ENCODE peak calls at places on chromosomes 5 and 9, in five cellular contexts. L, A, S, F and W are unnamed samples.

GRCh38 chr5:11268894-11269293 is 507.9 kb upstream of the DAP start:
- DNase-seq in L (no peak), A (no peak), S (no peak), F (no peak), W (no peak)

GRCh38 chr5:45109062-45109461 is 300.3 kb downstream of the MRPS30 start:
- DNase-seq in L (no peak), A (no peak), S (no peak), F (no peak), W (no peak)

GRCh38 chr5:87924451-87924850 is 344.2 kb downstream of the TMEM161B start:
- DNase-seq in L (no peak), A (no peak), S (no peak), F (no peak), W (no peak)

GRCh38 chr9:107638922-107639321 is 149.4 kb upstream of the KLF4 start:
- DNase-seq in L (no peak), A (peak; percentile 77), S (no peak), F (no peak), W (peak; percentile 89)

GRCh38 chr5:148561712-148562365 is 92.5 kb downstream of the HTR4 start:
- DNase-seq in L (peak; percentile 24), A (no peak), S (no peak), F (no peak), W (no peak)

GRCh38 chr5:74801941-74802340 is 34.9 kb downstream of the NSA2 start:
- DNase-seq in L (no peak), A (peak; percentile 33), S (no peak), F (no peak), W (no peak)

GRCh38 chr9:87711857-87712800 is 13.8 kb upstream of the CTSL start:
- DNase-seq in L (no peak), A (peak; percentile 81), S (peak; percentile 98), F (no peak), W (peak; percentile 87)

GRCh38 chr9:81693639-81694378 is 4.5 kb upstream of the TLE1 start:
- DNase-seq in L (no peak), A (no peak), S (no peak), F (no peak), W (peak; percentile 8)

GRCh38 chr5:154117050-154117449 is 73.5 kb upstream of the GALNT10 start:
- DNase-seq in L (no peak), A (no peak), S (no peak), F (no peak), W (no peak)

GRCh38 chr9:130299785-130300615 is 34.4 kb downstream of the HMCN2 start:
- DNase-seq in L (no peak), A (no peak), S (no peak), F (no peak), W (no peak)

GRCh38 chr5:69368458-69369368 is 607 bp downstream of the AK6 start:
- DNase-seq in L (peak; percentile 11), A (peak; percentile 54), S (peak; percentile 29), F (no peak), W (peak; percentile 69)

GRCh38 chr9:91200692-91201336 is 160.9 kb downstream of the AUH start:
- DNase-seq in L (no peak), A (no peak), S (no peak), F (no peak), W (no peak)

GRCh38 chr5:132419517-132420468 is 50.3 kb downstream of the SLC22A5 start:
- DNase-seq in L (peak; percentile 66), A (peak; percentile 72), S (peak; percentile 62), F (peak; percentile 84), W (peak; percentile 84)

GRCh38 chr5:57828221-57828620 is 345.6 kb upstream of the ACTBL2 start:
- DNase-seq in L (no peak), A (no peak), S (no peak), F (no peak), W (no peak)

GRCh38 chr5:11903614-11904269 is 504 bp downstream of the CTNND2 start:
- DNase-seq in L (peak; percentile 69), A (no peak), S (peak; percentile 61), F (peak; percentile 65), W (peak; percentile 14)

GRCh38 chr9:33799928-33800689 is 4.7 kb downstream of the PRSS3 start:
- DNase-seq in L (no peak), A (no peak), S (no peak), F (no peak), W (no peak)

GRCh38 chr5:117732264-117732663 is 1157.6 kb upstream of the SEMA6A start:
- DNase-seq in L (no peak), A (no peak), S (no peak), F (no peak), W (no peak)

GRCh38 chr5:147522435-147522834 is 12.6 kb upstream of the DPYSL3 start:
- DNase-seq in L (no peak), A (peak; percentile 83), S (no peak), F (no peak), W (no peak)

GRCh38 chr5:116942622-116943021 is 368.0 kb upstream of the SEMA6A start:
- DNase-seq in L (no peak), A (no peak), S (peak; percentile 4), F (no peak), W (peak; percentile 69)

GRCh38 chr9:121886759-121887485 is 206.2 kb downstream of the TTLL11 start:
- DNase-seq in L (no peak), A (no peak), S (no peak), F (no peak), W (no peak)

GRCh38 chr9:100534401-100534800 is 43.5 kb upstream of the CAVIN4 start:
- DNase-seq in L (no peak), A (no peak), S (no peak), F (no peak), W (no peak)

GRCh38 chr9:112997236-112997941 is 14.6 kb downstream of the ZNF883 start:
- DNase-seq in L (no peak), A (no peak), S (no peak), F (no peak), W (no peak)

GRCh38 chr9:20276762-20277161 is 345.5 kb downstream of the MLLT3 start:
- DNase-seq in L (no peak), A (no peak), S (no peak), F (no peak), W (no peak)

GRCh38 chr5:122126177-122126701 is 3.1 kb upstream of the ZNF474 start:
- DNase-seq in L (no peak), A (peak; percentile 83), S (no peak), F (no peak), W (peak; percentile 63)

GRCh38 chr9:137982132-137982666 is 104.6 kb downstream of the CACNA1B start:
- DNase-seq in L (no peak), A (no peak), S (no peak), F (no peak), W (peak; percentile 3)

GRCh38 chr9:16341176-16341575 is 529.3 kb downstream of the BNC2 start:
- DNase-seq in L (no peak), A (peak; percentile 49), S (no peak), F (no peak), W (peak; percentile 33)

DNA sequence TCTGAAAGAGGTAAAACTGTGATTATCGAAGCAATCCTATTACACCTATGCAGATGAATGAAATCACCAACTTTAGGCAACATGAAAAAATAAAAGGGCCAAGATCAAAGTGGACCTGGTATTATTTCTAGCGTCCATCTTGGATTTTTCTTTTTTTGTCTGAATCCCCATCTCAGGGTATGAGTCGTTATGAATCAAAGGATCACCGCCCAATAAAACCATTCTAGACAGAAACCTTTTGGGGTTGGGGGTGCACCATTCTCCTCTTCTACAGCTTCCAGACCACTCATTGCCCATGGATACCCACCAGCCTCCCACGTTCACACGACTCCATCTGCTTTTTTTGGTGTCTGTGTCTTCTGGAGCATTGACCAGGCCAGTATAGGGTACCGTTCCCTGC is 33.4 kb downstream of the MAP1B start:
- DNase-seq in L (no peak), A (no peak), S (no peak), F (no peak), W (no peak)
- H3K4me1 ChIP-seq in L (peaks cover 19% of the 10 kb centered on the region), A (peaks cover 19% of the 10 kb centered on the region), S (peaks cover 11% of the 10 kb centered on the region), F (peaks cover 6% of the 10 kb centered on the region), W (peaks cover 14% of the 10 kb centered on the region)

GRCh38 chr5:83000448-83000847 is 76.7 kb downstream of the TMEM167A start:
- DNase-seq in L (no peak), A (peak; percentile 2), S (no peak), F (no peak), W (peak; percentile 36)
- H3K14ac ChIP-seq in L (no peak overlapping the region), A (no peak overlapping the region), S (no peak overlapping the region), F (no peak overlapping the region), W (no peak overlapping the region)

GRCh38 chr5:181221105-181221791 is 1.8 kb upstream of the TRIM41 start:
- DNase-seq in L (peak; percentile 23), A (no peak), S (no peak), F (no peak), W (no peak)
- H3K4me3 ChIP-seq in L (peak overlapping the region; percentile 96), A (no peak overlapping the region), S (peak overlapping the region; percentile 6), F (peak overlapping the region; percentile 98), W (no peak overlapping the region)

DNA sequence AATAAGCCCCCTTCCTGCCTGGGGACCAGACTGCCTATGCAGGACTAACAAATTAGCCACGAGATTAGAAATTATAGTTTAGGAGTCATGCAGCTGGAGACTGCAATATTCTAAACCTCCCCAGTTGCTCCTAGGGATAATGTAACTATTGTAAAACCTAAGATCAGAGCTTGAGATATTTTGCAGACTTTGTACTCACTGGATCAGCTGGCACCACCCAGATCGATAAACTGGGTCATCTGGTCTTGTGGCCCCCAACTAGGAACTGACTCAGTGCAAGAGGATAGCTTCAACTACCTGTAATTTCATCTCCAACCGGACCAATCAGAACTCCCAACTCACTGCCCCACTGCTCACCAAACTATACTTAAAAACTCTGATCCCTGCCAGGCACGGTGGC is 38.2 kb downstream of the DNAJC21 start:
- DNase-seq in L (no peak), A (no peak), S (no peak), F (no peak), W (no peak)
- H3K4me1 ChIP-seq in L (no peaks in the 10 kb centered on the region), A (no peaks in the 10 kb centered on the region), S (no peaks in the 10 kb centered on the region), F (no peaks in the 10 kb centered on the region), W (no peaks in the 10 kb centered on the region)

GRCh38 chr5:180348316-180348715 is 4.8 kb downstream of the GFPT2 start:
- DNase-seq in L (no peak), A (no peak), S (no peak), F (no peak), W (no peak)
- H3K14ac ChIP-seq in L (no peak overlapping the region), A (no peak overlapping the region), S (no peak overlapping the region), F (no peak overlapping the region), W (no peak overlapping the region)

GRCh38 chr5:107668933-107669542 is 1.7 kb downstream of the EFNA5 start:
- DNase-seq in L (no peak), A (no peak), S (no peak), F (no peak), W (peak; percentile 36)
- H3K4me3 ChIP-seq in L (peak overlapping the region; percentile 89), A (peak overlapping the region; percentile 52), S (peak overlapping the region; percentile 86), F (peak overlapping the region; percentile 89), W (peak overlapping the region; percentile 96)

GRCh38 chr5:173954671-173955605 is 34.0 kb upstream of the C5orf47 start:
- DNase-seq in L (no peak), A (peak; percentile 95), S (peak; percentile 5), F (no peak), W (peak; percentile 87)
- H3K4me1 ChIP-seq in L (no peaks in the 10 kb centered on the region), A (peaks cover 9% of the 10 kb centered on the region), S (no peaks in the 10 kb centered on the region), F (no peaks in the 10 kb centered on the region), W (peaks cover 9% of the 10 kb centered on the region)

DNA sequence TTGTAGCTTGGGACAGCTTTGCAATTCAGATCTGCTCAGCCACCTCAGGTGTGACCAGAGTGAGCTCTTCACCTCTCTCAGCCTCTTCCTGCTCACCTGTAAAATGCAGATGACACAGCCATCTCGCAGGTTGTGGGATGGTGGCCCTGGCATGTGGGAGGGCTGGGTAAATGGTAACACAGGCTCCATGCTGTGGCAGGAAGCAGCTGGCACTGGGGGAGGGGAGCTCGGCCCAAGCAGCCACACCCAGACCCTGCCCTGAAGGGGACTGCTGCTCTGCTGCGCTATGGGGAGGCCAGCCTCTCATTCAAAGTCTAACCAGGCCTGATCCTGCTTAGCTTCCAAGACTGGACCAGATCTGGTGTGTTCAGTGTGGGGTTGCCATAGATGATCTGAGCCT is 24.1 kb downstream of the PHF2 start:
- DNase-seq in L (no peak), A (no peak), S (no peak), F (peak; percentile 58), W (no peak)
- H3K14ac ChIP-seq in L (peak overlapping the region; percentile 12), A (no peak overlapping the region), S (no peak overlapping the region), F (no peak overlapping the region), W (no peak overlapping the region)